ENCODE peak calls at places on chromosomes 5 and 9, in six cellular contexts. H is stimulated activated CD4-positive, alpha-beta T cell treated with anti-CD3 and anti-CD28 coated beads, Interleukin-12 subunit alpha, Interleukin-12 subunit beta, amount 100 ng/mL, for 48 hours; L is GM20000; F is NCI-H524; V is endothelial cell of umbilical vein; C is amniotic stem cell. B is an unnamed sample.

GRCh38 chr9:101999441-101999840 is 261.0 kb upstream of the GRIN3A start:
- DNase-seq in H (no peak), L (no peak), F (peak; percentile 92), V (no peak), C (no peak), B (no peak)

GRCh38 chr9:129822825-129823162 is 1.1 kb downstream of the TOR1A start:
- DNase-seq in H (no peak), L (no peak), F (no peak), V (no peak), C (no peak), B (no peak)

GRCh38 chr5:117657591-117657990 is 1083.0 kb upstream of the SEMA6A start:
- DNase-seq in H (no peak), L (no peak), F (peak; percentile 69), V (no peak), C (no peak), B (no peak)

GRCh38 chr9:16986441-16987387 is 116.2 kb upstream of the BNC2 start:
- DNase-seq in H (no peak), L (no peak), F (no peak), V (no peak), C (no peak), B (no peak)

GRCh38 chr5:1208743-1209551 is 7.6 kb downstream of the SLC6A19 start:
- DNase-seq in H (no peak), L (no peak), F (peak; percentile 39), V (peak; percentile 24), C (no peak), B (no peak)

GRCh38 chr5:88861213-88861612 is 21.8 kb downstream of the MEF2C start:
- DNase-seq in H (no peak), L (no peak), F (no peak), V (no peak), C (no peak), B (no peak)

GRCh38 chr9:6771722-6772121 is 13.9 kb downstream of the KDM4C start:
- DNase-seq in H (no peak), L (no peak), F (no peak), V (no peak), C (no peak), B (no peak)

GRCh38 chr9:114033397-114034103 is 44.5 kb downstream of the AMBP start:
- DNase-seq in H (no peak), L (no peak), F (peak; percentile 41), V (peak; percentile 19), C (no peak), B (peak; percentile 68)

GRCh38 chr5:175557778-175558177 is 79.4 kb downstream of the SFXN1 start:
- DNase-seq in H (no peak), L (no peak), F (no peak), V (no peak), C (no peak), B (no peak)

GRCh38 chr5:120446896-120447295 is 17.2 kb upstream of the PRR16 start:
- DNase-seq in H (no peak), L (no peak), F (no peak), V (peak; percentile 36), C (no peak), B (no peak)

GRCh38 chr5:59274130-59274529 is 619.4 kb downstream of the PDE4D start:
- DNase-seq in H (no peak), L (no peak), F (no peak), V (no peak), C (no peak), B (no peak)

GRCh38 chr9:98189412-98189811 is 3.0 kb downstream of the CORO2A start:
- DNase-seq in H (no peak), L (no peak), F (no peak), V (no peak), C (no peak), B (no peak)

GRCh38 chr9:6680797-6681146 is 35.2 kb upstream of the GLDC start:
- DNase-seq in H (no peak), L (peak; percentile 52), F (peak; percentile 69), V (no peak), C (no peak), B (no peak)

GRCh38 chr5:77208507-77209163 is 1.8 kb upstream of the PDE8B start:
- DNase-seq in H (no peak), L (no peak), F (no peak), V (no peak), C (no peak), B (no peak)

GRCh38 chr5:176639981-176640380 is 7.3 kb upstream of the TSPAN17 start:
- DNase-seq in H (no peak), L (no peak), F (peak; percentile 78), V (no peak), C (no peak), B (peak; percentile 60)

GRCh38 chr9:37474438-37474837 is 9.2 kb upstream of the ZBTB5 start:
- DNase-seq in H (no peak), L (no peak), F (no peak), V (no peak), C (no peak), B (no peak)

GRCh38 chr5:92917044-92917443 is 664.0 kb downstream of the NR2F1-AS1 start:
- DNase-seq in H (no peak), L (no peak), F (no peak), V (no peak), C (no peak), B (no peak)

GRCh38 chr9:81693639-81694378 is 4.5 kb upstream of the TLE1 start:
- DNase-seq in H (no peak), L (no peak), F (no peak), V (no peak), C (no peak), B (no peak)

GRCh38 chr5:80186634-80187033 is 69.2 kb downstream of the SERINC5 start:
- DNase-seq in H (no peak), L (no peak), F (no peak), V (no peak), C (no peak), B (no peak)

GRCh38 chr5:175460126-175460525 is 16.1 kb upstream of the DRD1 start:
- DNase-seq in H (no peak), L (no peak), F (peak; percentile 46), V (no peak), C (no peak), B (no peak)